ENCODE peak calls at places on chromosomes 5 and 9, in four cellular contexts. One of them, this sample, is unnamed.

GRCh38 chr9:98097836-98098235 is 21.2 kb downstream of the TRIM14 start:
- DNase-seq in T-cell: no peak
- DNase-seq in stimulated activated CD4-positive, alpha-beta T cell treated with anti-CD3 and anti-CD28 coated beads, Interleukin-12 subunit alpha, Interleukin-12 subunit beta, amount 100 ng/mL, for 48 hours: no peak
- DNase-seq in RPMI7951: no peak
- DNase-seq in this sample: no peak

GRCh38 chr5:138463335-138464017 is 1.8 kb upstream of the EGR1 start:
- DNase-seq in stimulated activated CD4-positive, alpha-beta T cell treated with anti-CD3 and anti-CD28 coated beads, Interleukin-12 subunit alpha, Interleukin-12 subunit beta, amount 100 ng/mL, for 48 hours: no peak
- DNase-seq in T-cell: no peak
- DNase-seq in RPMI7951: peak
- DNase-seq in this sample: no peak

GRCh38 chr5:43192558-43193170 is 639 bp downstream of the NIM1K start:
- DNase-seq in RPMI7951: peak
- DNase-seq in stimulated activated CD4-positive, alpha-beta T cell treated with anti-CD3 and anti-CD28 coated beads, Interleukin-12 subunit alpha, Interleukin-12 subunit beta, amount 100 ng/mL, for 48 hours: peak
- DNase-seq in T-cell: no peak
- DNase-seq in this sample: no peak

GRCh38 chr5:36398137-36398536 is 96.4 kb upstream of the RANBP3L start:
- DNase-seq in RPMI7951: peak
- DNase-seq in stimulated activated CD4-positive, alpha-beta T cell treated with anti-CD3 and anti-CD28 coated beads, Interleukin-12 subunit alpha, Interleukin-12 subunit beta, amount 100 ng/mL, for 48 hours: no peak
- DNase-seq in T-cell: no peak
- DNase-seq in this sample: no peak

GRCh38 chr9:121881920-121882500 is 211.1 kb downstream of the TTLL11 start:
- DNase-seq in RPMI7951: no peak
- DNase-seq in stimulated activated CD4-positive, alpha-beta T cell treated with anti-CD3 and anti-CD28 coated beads, Interleukin-12 subunit alpha, Interleukin-12 subunit beta, amount 100 ng/mL, for 48 hours: no peak
- DNase-seq in T-cell: no peak
- DNase-seq in this sample: no peak

GRCh38 chr9:88370346-88370745 is 17.9 kb upstream of the SPIN1 start:
- DNase-seq in RPMI7951: peak
- DNase-seq in stimulated activated CD4-positive, alpha-beta T cell treated with anti-CD3 and anti-CD28 coated beads, Interleukin-12 subunit alpha, Interleukin-12 subunit beta, amount 100 ng/mL, for 48 hours: no peak
- DNase-seq in T-cell: no peak
- DNase-seq in this sample: no peak

GRCh38 chr5:173969167-173970049 is 19.6 kb upstream of the C5orf47 start:
- DNase-seq in T-cell: no peak
- DNase-seq in stimulated activated CD4-positive, alpha-beta T cell treated with anti-CD3 and anti-CD28 coated beads, Interleukin-12 subunit alpha, Interleukin-12 subunit beta, amount 100 ng/mL, for 48 hours: no peak
- DNase-seq in RPMI7951: no peak
- DNase-seq in this sample: no peak

GRCh38 chr5:140251527-140251973 is 51.4 kb downstream of the PFDN1 start:
- DNase-seq in T-cell: peak
- DNase-seq in RPMI7951: peak
- DNase-seq in stimulated activated CD4-positive, alpha-beta T cell treated with anti-CD3 and anti-CD28 coated beads, Interleukin-12 subunit alpha, Interleukin-12 subunit beta, amount 100 ng/mL, for 48 hours: peak
- DNase-seq in this sample: peak

GRCh38 chr5:33233013-33233463 is 207.7 kb upstream of the TARS1 start:
- DNase-seq in RPMI7951: no peak
- DNase-seq in T-cell: no peak
- DNase-seq in stimulated activated CD4-positive, alpha-beta T cell treated with anti-CD3 and anti-CD28 coated beads, Interleukin-12 subunit alpha, Interleukin-12 subunit beta, amount 100 ng/mL, for 48 hours: no peak
- DNase-seq in this sample: no peak

GRCh38 chr5:96312383-96312782 is 120.7 kb downstream of the PCSK1 start:
- DNase-seq in T-cell: no peak
- DNase-seq in stimulated activated CD4-positive, alpha-beta T cell treated with anti-CD3 and anti-CD28 coated beads, Interleukin-12 subunit alpha, Interleukin-12 subunit beta, amount 100 ng/mL, for 48 hours: no peak
- DNase-seq in RPMI7951: no peak
- DNase-seq in this sample: no peak

This sample was measured in GM04504.